ENCODE peak calls at places on chromosomes 16 and 17, in five cellular contexts. One of them, this sample, is unnamed.

GRCh38 chr16:70789231-70789926 is 11.6 kb downstream of the VAC14 start:
- DNase-seq in keratinocyte: no peak
- DNase-seq in CD8-positive, alpha-beta memory T cell: no peak
- DNase-seq in left ventricle myocardium superior: peak; percentile 64
- DNase-seq in activated CD8-positive, alpha-beta memory T cell treated with anti-CD3 and anti-CD28 coated beads, Interleukin-2, amount 50 U/mL, for 48 hours: no peak
- DNase-seq in this sample: peak; percentile 56

GRCh38 chr17:50155115-50155819 is 4.8 kb upstream of the PPP1R9B start:
- DNase-seq in CD8-positive, alpha-beta memory T cell: no peak
- DNase-seq in left ventricle myocardium superior: no peak
- DNase-seq in activated CD8-positive, alpha-beta memory T cell treated with anti-CD3 and anti-CD28 coated beads, Interleukin-2, amount 50 U/mL, for 48 hours: no peak
- DNase-seq in keratinocyte: no peak
- DNase-seq in this sample: no peak

GRCh38 chr17:57295526-57296023 is 39.3 kb downstream of the MSI2 start:
- DNase-seq in keratinocyte: no peak
- DNase-seq in left ventricle myocardium superior: no peak
- DNase-seq in activated CD8-positive, alpha-beta memory T cell treated with anti-CD3 and anti-CD28 coated beads, Interleukin-2, amount 50 U/mL, for 48 hours: no peak
- DNase-seq in CD8-positive, alpha-beta memory T cell: no peak
- DNase-seq in this sample: no peak

GRCh38 chr16:75246504-75247205 is 4.8 kb downstream of the BCAR1 start:
- DNase-seq in left ventricle myocardium superior: no peak
- DNase-seq in activated CD8-positive, alpha-beta memory T cell treated with anti-CD3 and anti-CD28 coated beads, Interleukin-2, amount 50 U/mL, for 48 hours: no peak
- DNase-seq in CD8-positive, alpha-beta memory T cell: no peak
- DNase-seq in keratinocyte: no peak
- DNase-seq in this sample: no peak

GRCh38 chr16:6375471-6376075 is 957.1 kb upstream of the RBFOX1 start:
- DNase-seq in CD8-positive, alpha-beta memory T cell: no peak
- DNase-seq in keratinocyte: no peak
- DNase-seq in activated CD8-positive, alpha-beta memory T cell treated with anti-CD3 and anti-CD28 coated beads, Interleukin-2, amount 50 U/mL, for 48 hours: no peak
- DNase-seq in left ventricle myocardium superior: no peak
- DNase-seq in this sample: peak; percentile 36

GRCh38 chr17:18246880-18247612 is 11.5 kb downstream of the FLII start:
- DNase-seq in CD8-positive, alpha-beta memory T cell: no peak
- DNase-seq in left ventricle myocardium superior: peak; percentile 72
- DNase-seq in keratinocyte: no peak
- DNase-seq in activated CD8-positive, alpha-beta memory T cell treated with anti-CD3 and anti-CD28 coated beads, Interleukin-2, amount 50 U/mL, for 48 hours: peak; percentile 74
- DNase-seq in this sample: no peak

GRCh38 chr17:59369026-59369724 is 37.7 kb downstream of the YPEL2 start:
- DNase-seq in CD8-positive, alpha-beta memory T cell: no peak
- DNase-seq in keratinocyte: no peak
- DNase-seq in activated CD8-positive, alpha-beta memory T cell treated with anti-CD3 and anti-CD28 coated beads, Interleukin-2, amount 50 U/mL, for 48 hours: no peak
- DNase-seq in left ventricle myocardium superior: no peak
- DNase-seq in this sample: no peak

GRCh38 chr17:5793899-5794298 is 209.6 kb upstream of the NLRP1 start:
- DNase-seq in CD8-positive, alpha-beta memory T cell: no peak
- DNase-seq in activated CD8-positive, alpha-beta memory T cell treated with anti-CD3 and anti-CD28 coated beads, Interleukin-2, amount 50 U/mL, for 48 hours: no peak
- DNase-seq in keratinocyte: no peak
- DNase-seq in left ventricle myocardium superior: no peak
- DNase-seq in this sample: no peak

GRCh38 chr16:83348991-83349390 is 458.8 kb upstream of the HSBP1 start:
- DNase-seq in activated CD8-positive, alpha-beta memory T cell treated with anti-CD3 and anti-CD28 coated beads, Interleukin-2, amount 50 U/mL, for 48 hours: no peak
- DNase-seq in CD8-positive, alpha-beta memory T cell: no peak
- DNase-seq in keratinocyte: no peak
- DNase-seq in left ventricle myocardium superior: no peak
- DNase-seq in this sample: no peak

GRCh38 chr16:5604770-5605169 is 507.2 kb upstream of the EEF2KMT start:
- DNase-seq in activated CD8-positive, alpha-beta memory T cell treated with anti-CD3 and anti-CD28 coated beads, Interleukin-2, amount 50 U/mL, for 48 hours: no peak
- DNase-seq in keratinocyte: no peak
- DNase-seq in left ventricle myocardium superior: no peak
- DNase-seq in CD8-positive, alpha-beta memory T cell: no peak
- DNase-seq in this sample: peak; percentile 22

GRCh38 chr17:48539177-48539576 is 5.7 kb downstream of the HOXB2 start:
- DNase-seq in activated CD8-positive, alpha-beta memory T cell treated with anti-CD3 and anti-CD28 coated beads, Interleukin-2, amount 50 U/mL, for 48 hours: no peak
- DNase-seq in CD8-positive, alpha-beta memory T cell: no peak
- DNase-seq in keratinocyte: no peak
- DNase-seq in left ventricle myocardium superior: no peak
- DNase-seq in this sample: no peak

GRCh38 chr16:72989203-72989991 is 58.5 kb downstream of the ZFHX3 start:
- DNase-seq in CD8-positive, alpha-beta memory T cell: no peak
- DNase-seq in keratinocyte: peak; percentile 63
- DNase-seq in left ventricle myocardium superior: no peak
- DNase-seq in activated CD8-positive, alpha-beta memory T cell treated with anti-CD3 and anti-CD28 coated beads, Interleukin-2, amount 50 U/mL, for 48 hours: no peak
- DNase-seq in this sample: no peak

GRCh38 chr17:7383371-7383741 is 2.5 kb downstream of the TNK1 start:
- DNase-seq in keratinocyte: no peak
- DNase-seq in activated CD8-positive, alpha-beta memory T cell treated with anti-CD3 and anti-CD28 coated beads, Interleukin-2, amount 50 U/mL, for 48 hours: no peak
- DNase-seq in left ventricle myocardium superior: no peak
- DNase-seq in CD8-positive, alpha-beta memory T cell: no peak
- DNase-seq in this sample: no peak

GRCh38 chr16:68800257-68800875 is 43.0 kb upstream of the TANGO6 start:
- DNase-seq in keratinocyte: peak; percentile 46
- DNase-seq in left ventricle myocardium superior: no peak
- DNase-seq in activated CD8-positive, alpha-beta memory T cell treated with anti-CD3 and anti-CD28 coated beads, Interleukin-2, amount 50 U/mL, for 48 hours: peak; percentile 59
- DNase-seq in CD8-positive, alpha-beta memory T cell: peak; percentile 56
- DNase-seq in this sample: peak; percentile 55

GRCh38 chr17:72388765-72389473 is 268.1 kb downstream of the SOX9 start:
- DNase-seq in left ventricle myocardium superior: no peak
- DNase-seq in activated CD8-positive, alpha-beta memory T cell treated with anti-CD3 and anti-CD28 coated beads, Interleukin-2, amount 50 U/mL, for 48 hours: no peak
- DNase-seq in keratinocyte: no peak
- DNase-seq in CD8-positive, alpha-beta memory T cell: no peak
- DNase-seq in this sample: no peak

GRCh38 chr17:41710472-41711090 is 1.6 kb upstream of the GAST start:
- DNase-seq in CD8-positive, alpha-beta memory T cell: no peak
- DNase-seq in keratinocyte: no peak
- DNase-seq in activated CD8-positive, alpha-beta memory T cell treated with anti-CD3 and anti-CD28 coated beads, Interleukin-2, amount 50 U/mL, for 48 hours: no peak
- DNase-seq in left ventricle myocardium superior: no peak
- DNase-seq in this sample: no peak

GRCh38 chr16:87431926-87432325 is 39.8 kb downstream of the MAP1LC3B start:
- DNase-seq in CD8-positive, alpha-beta memory T cell: no peak
- DNase-seq in activated CD8-positive, alpha-beta memory T cell treated with anti-CD3 and anti-CD28 coated beads, Interleukin-2, amount 50 U/mL, for 48 hours: no peak
- DNase-seq in keratinocyte: peak; percentile 19
- DNase-seq in left ventricle myocardium superior: no peak
- DNase-seq in this sample: no peak

GRCh38 chr17:63358111-63358839 is 87.8 kb downstream of the CYB561 start:
- DNase-seq in CD8-positive, alpha-beta memory T cell: no peak
- DNase-seq in keratinocyte: no peak
- DNase-seq in activated CD8-positive, alpha-beta memory T cell treated with anti-CD3 and anti-CD28 coated beads, Interleukin-2, amount 50 U/mL, for 48 hours: no peak
- DNase-seq in left ventricle myocardium superior: no peak
- DNase-seq in this sample: no peak

GRCh38 chr16:56279914-56280313 is 88.6 kb downstream of the GNAO1 start:
- DNase-seq in CD8-positive, alpha-beta memory T cell: no peak
- DNase-seq in keratinocyte: no peak
- DNase-seq in activated CD8-positive, alpha-beta memory T cell treated with anti-CD3 and anti-CD28 coated beads, Interleukin-2, amount 50 U/mL, for 48 hours: no peak
- DNase-seq in left ventricle myocardium superior: no peak
- DNase-seq in this sample: no peak

GRCh38 chr17:80353718-80354275 is 61.2 kb upstream of the ENDOV start:
- DNase-seq in left ventricle myocardium superior: no peak
- DNase-seq in activated CD8-positive, alpha-beta memory T cell treated with anti-CD3 and anti-CD28 coated beads, Interleukin-2, amount 50 U/mL, for 48 hours: no peak
- DNase-seq in keratinocyte: no peak
- DNase-seq in CD8-positive, alpha-beta memory T cell: no peak
- DNase-seq in this sample: no peak

GRCh38 chr16:50448522-50448921 is 79.7 kb upstream of the BRD7 start:
- DNase-seq in left ventricle myocardium superior: no peak
- DNase-seq in activated CD8-positive, alpha-beta memory T cell treated with anti-CD3 and anti-CD28 coated beads, Interleukin-2, amount 50 U/mL, for 48 hours: no peak
- DNase-seq in CD8-positive, alpha-beta memory T cell: no peak
- DNase-seq in keratinocyte: no peak
- DNase-seq in this sample: no peak

GRCh38 chr17:1882836-1883235 is 53.0 kb downstream of the RPA1 start:
- DNase-seq in left ventricle myocardium superior: no peak
- DNase-seq in activated CD8-positive, alpha-beta memory T cell treated with anti-CD3 and anti-CD28 coated beads, Interleukin-2, amount 50 U/mL, for 48 hours: no peak
- DNase-seq in keratinocyte: no peak
- DNase-seq in CD8-positive, alpha-beta memory T cell: no peak
- DNase-seq in this sample: peak; percentile 74

GRCh38 chr16:3949287-3949686 is 68.8 kb upstream of the CREBBP start:
- DNase-seq in left ventricle myocardium superior: peak; percentile 60
- DNase-seq in CD8-positive, alpha-beta memory T cell: no peak
- DNase-seq in activated CD8-positive, alpha-beta memory T cell treated with anti-CD3 and anti-CD28 coated beads, Interleukin-2, amount 50 U/mL, for 48 hours: no peak
- DNase-seq in keratinocyte: no peak
- DNase-seq in this sample: no peak

GRCh38 chr17:6536566-6537065 is 19.7 kb downstream of the PITPNM3 start:
- DNase-seq in left ventricle myocardium superior: no peak
- DNase-seq in CD8-positive, alpha-beta memory T cell: no peak
- DNase-seq in activated CD8-positive, alpha-beta memory T cell treated with anti-CD3 and anti-CD28 coated beads, Interleukin-2, amount 50 U/mL, for 48 hours: peak; percentile 26
- DNase-seq in keratinocyte: no peak
- DNase-seq in this sample: no peak

GRCh38 chr16:13521356-13521755 is 398.6 kb upstream of the ERCC4 start:
- DNase-seq in keratinocyte: no peak
- DNase-seq in activated CD8-positive, alpha-beta memory T cell treated with anti-CD3 and anti-CD28 coated beads, Interleukin-2, amount 50 U/mL, for 48 hours: no peak
- DNase-seq in CD8-positive, alpha-beta memory T cell: no peak
- DNase-seq in left ventricle myocardium superior: no peak
- DNase-seq in this sample: no peak

GRCh38 chr17:18139949-18140348 is 31.4 kb downstream of the MYO15A start:
- DNase-seq in keratinocyte: no peak
- DNase-seq in activated CD8-positive, alpha-beta memory T cell treated with anti-CD3 and anti-CD28 coated beads, Interleukin-2, amount 50 U/mL, for 48 hours: no peak
- DNase-seq in CD8-positive, alpha-beta memory T cell: no peak
- DNase-seq in left ventricle myocardium superior: no peak
- DNase-seq in this sample: no peak

GRCh38 chr17:6682339-6682738 is 30.8 kb downstream of the C17orf100 start:
- DNase-seq in activated CD8-positive, alpha-beta memory T cell treated with anti-CD3 and anti-CD28 coated beads, Interleukin-2, amount 50 U/mL, for 48 hours: no peak
- DNase-seq in keratinocyte: no peak
- DNase-seq in left ventricle myocardium superior: no peak
- DNase-seq in CD8-positive, alpha-beta memory T cell: no peak
- DNase-seq in this sample: no peak

GRCh38 chr17:40323731-40324650 is 15.0 kb downstream of the RARA start:
- DNase-seq in CD8-positive, alpha-beta memory T cell: peak; percentile 93
- DNase-seq in left ventricle myocardium superior: peak; percentile 71
- DNase-seq in activated CD8-positive, alpha-beta memory T cell treated with anti-CD3 and anti-CD28 coated beads, Interleukin-2, amount 50 U/mL, for 48 hours: peak; percentile 78
- DNase-seq in keratinocyte: no peak
- DNase-seq in this sample: no peak

GRCh38 chr17:10001296-10001904 is 96.3 kb upstream of the RCVRN start:
- DNase-seq in left ventricle myocardium superior: no peak
- DNase-seq in CD8-positive, alpha-beta memory T cell: no peak
- DNase-seq in keratinocyte: no peak
- DNase-seq in activated CD8-positive, alpha-beta memory T cell treated with anti-CD3 and anti-CD28 coated beads, Interleukin-2, amount 50 U/mL, for 48 hours: no peak
- DNase-seq in this sample: no peak

GRCh38 chr17:73645050-73645871 is 1.0 kb upstream of the SDK2 start:
- DNase-seq in left ventricle myocardium superior: peak; percentile 75
- DNase-seq in CD8-positive, alpha-beta memory T cell: no peak
- DNase-seq in activated CD8-positive, alpha-beta memory T cell treated with anti-CD3 and anti-CD28 coated beads, Interleukin-2, amount 50 U/mL, for 48 hours: peak; percentile 65
- DNase-seq in keratinocyte: no peak
- DNase-seq in this sample: peak; percentile 12

GRCh38 chr16:84144301-84144858 is 597 bp downstream of the HSDL1 start:
- DNase-seq in left ventricle myocardium superior: peak; percentile 46
- DNase-seq in keratinocyte: no peak
- DNase-seq in CD8-positive, alpha-beta memory T cell: peak; percentile 66
- DNase-seq in activated CD8-positive, alpha-beta memory T cell treated with anti-CD3 and anti-CD28 coated beads, Interleukin-2, amount 50 U/mL, for 48 hours: peak; percentile 70
- DNase-seq in this sample: peak; percentile 23

GRCh38 chr16:27595461-27595860 is 45.5 kb downstream of the KATNIP start:
- DNase-seq in keratinocyte: no peak
- DNase-seq in left ventricle myocardium superior: no peak
- DNase-seq in CD8-positive, alpha-beta memory T cell: no peak
- DNase-seq in activated CD8-positive, alpha-beta memory T cell treated with anti-CD3 and anti-CD28 coated beads, Interleukin-2, amount 50 U/mL, for 48 hours: no peak
- DNase-seq in this sample: no peak

GRCh38 chr17:12395733-12396354 is 269.8 kb upstream of the MYOCD start:
- DNase-seq in activated CD8-positive, alpha-beta memory T cell treated with anti-CD3 and anti-CD28 coated beads, Interleukin-2, amount 50 U/mL, for 48 hours: no peak
- DNase-seq in CD8-positive, alpha-beta memory T cell: no peak
- DNase-seq in left ventricle myocardium superior: no peak
- DNase-seq in keratinocyte: no peak
- DNase-seq in this sample: no peak

GRCh38 chr16:34050787-34051320 is 591.4 kb downstream of the TP53TG3F start:
- DNase-seq in keratinocyte: no peak
- DNase-seq in activated CD8-positive, alpha-beta memory T cell treated with anti-CD3 and anti-CD28 coated beads, Interleukin-2, amount 50 U/mL, for 48 hours: no peak
- DNase-seq in left ventricle myocardium superior: no peak
- DNase-seq in CD8-positive, alpha-beta memory T cell: no peak
- DNase-seq in this sample: no peak

GRCh38 chr16:15599303-15600070 is 43.5 kb downstream of the MARF1 start:
- DNase-seq in keratinocyte: no peak
- DNase-seq in left ventricle myocardium superior: no peak
- DNase-seq in CD8-positive, alpha-beta memory T cell: no peak
- DNase-seq in activated CD8-positive, alpha-beta memory T cell treated with anti-CD3 and anti-CD28 coated beads, Interleukin-2, amount 50 U/mL, for 48 hours: no peak
- DNase-seq in this sample: no peak

This sample was measured in cerebellar cortex.